ENCODE peak calls at places on chromosomes 12 and 14, in five cellular contexts. E is H1, P is H9, F is neuronal stem cell, K is trophoblast cell. L is an unnamed sample.

GRCh38 chr12:120257041-120257821 is 8.3 kb downstream of the PXN start:
- DNase-seq in E (no peak), P (peak; percentile 40), F (no peak), K (no peak), L (no peak)

GRCh38 chr12:119459481-119459880 is 125.0 kb downstream of the CCDC60 start:
- DNase-seq in E (no peak), P (no peak), F (no peak), K (peak; percentile 67), L (no peak)

GRCh38 chr12:76274699-76275098 is 73.5 kb downstream of the BBS10 start:
- DNase-seq in E (no peak), P (no peak), F (no peak), K (no peak), L (peak; percentile 17)

GRCh38 chr14:24072436-24072835 is 1.1 kb downstream of the CPNE6 start:
- DNase-seq in E (no peak), P (no peak), F (no peak), K (no peak), L (no peak)

GRCh38 chr14:101151226-101151929 is 247.9 kb upstream of the RTL1 start:
- DNase-seq in E (no peak), P (peak; percentile 51), F (no peak), K (no peak), L (no peak)

GRCh38 chr12:43696154-43696553 is 62.4 kb downstream of the PUS7L start:
- DNase-seq in E (no peak), P (no peak), F (no peak), K (no peak), L (no peak)

GRCh38 chr12:48889679-48890078 is 24.0 kb upstream of the RND1 start:
- DNase-seq in E (no peak), P (no peak), F (no peak), K (no peak), L (no peak)

GRCh38 chr12:90253142-90253541 is 544.5 kb upstream of the ATP2B1 start:
- DNase-seq in E (no peak), P (no peak), F (no peak), K (no peak), L (no peak)

GRCh38 chr12:122980192-122981035 is at the start of gene ARL6IP4:
- DNase-seq in E (peak; percentile 78), P (no peak), F (peak; percentile 51), K (peak; percentile 45), L (peak; percentile 70)

GRCh38 chr14:26601856-26602255 is 4.0 kb upstream of the NOVA1 start:
- DNase-seq in E (no peak), P (no peak), F (no peak), K (no peak), L (no peak)

GRCh38 chr14:106738075-106738474 is 1211.7 kb downstream of the TMEM121 start:
- DNase-seq in E (no peak), P (no peak), F (no peak), K (no peak), L (no peak)

GRCh38 chr12:132124766-132125425 is 19.2 kb downstream of the DDX51 start:
- DNase-seq in E (no peak), P (no peak), F (no peak), K (no peak), L (no peak)

GRCh38 chr14:92122351-92122677 is 545 bp downstream of the CPSF2 start:
- DNase-seq in E (no peak), P (no peak), F (peak; percentile 37), K (no peak), L (peak; percentile 62)

GRCh38 chr14:77498984-77499527 is 440 bp upstream of the ISM2 start:
- DNase-seq in E (peak; percentile 66), P (peak; percentile 50), F (peak; percentile 27), K (peak; percentile 96), L (no peak)

GRCh38 chr12:89999699-90000505 is 291.3 kb upstream of the ATP2B1 start:
- DNase-seq in E (no peak), P (no peak), F (no peak), K (peak; percentile 54), L (peak; percentile 18)

GRCh38 chr12:29414368-29414767 is 33.4 kb upstream of the ERGIC2 start:
- DNase-seq in E (no peak), P (no peak), F (no peak), K (no peak), L (no peak)

GRCh38 chr14:77022219-77022852 is 6.2 kb downstream of the IRF2BPL start:
- DNase-seq in E (no peak), P (no peak), F (no peak), K (peak; percentile 73), L (peak; percentile 30)

GRCh38 chr12:10615532-10615931 is 2.1 kb upstream of the MAGOHB start:
- DNase-seq in E (no peak), P (no peak), F (no peak), K (peak; percentile 40), L (peak; percentile 11)

GRCh38 chr12:94089891-94090290 is 58.5 kb upstream of the PLXNC1 start:
- DNase-seq in E (no peak), P (no peak), F (no peak), K (no peak), L (peak; percentile 35)

GRCh38 chr12:49503674-49504180 is 35.1 kb upstream of the KCNH3 start:
- DNase-seq in E (no peak), P (no peak), F (no peak), K (no peak), L (no peak)

GRCh38 chr12:93784339-93785086 is 107.3 kb downstream of the CRADD start:
- DNase-seq in E (no peak), P (no peak), F (no peak), K (peak; percentile 44), L (peak; percentile 63)

GRCh38 chr14:77199590-77199989 is 18.0 kb downstream of the TMEM63C start:
- DNase-seq in E (no peak), P (no peak), F (no peak), K (no peak), L (no peak)

GRCh38 chr14:43041207-43041606 is 1434.5 kb downstream of the LRFN5 start:
- DNase-seq in E (no peak), P (no peak), F (no peak), K (no peak), L (no peak)

GRCh38 chr14:67665886-67666285 is 8.5 kb downstream of the VTI1B start:
- DNase-seq in E (no peak), P (no peak), F (no peak), K (no peak), L (peak; percentile 62)

DNA sequence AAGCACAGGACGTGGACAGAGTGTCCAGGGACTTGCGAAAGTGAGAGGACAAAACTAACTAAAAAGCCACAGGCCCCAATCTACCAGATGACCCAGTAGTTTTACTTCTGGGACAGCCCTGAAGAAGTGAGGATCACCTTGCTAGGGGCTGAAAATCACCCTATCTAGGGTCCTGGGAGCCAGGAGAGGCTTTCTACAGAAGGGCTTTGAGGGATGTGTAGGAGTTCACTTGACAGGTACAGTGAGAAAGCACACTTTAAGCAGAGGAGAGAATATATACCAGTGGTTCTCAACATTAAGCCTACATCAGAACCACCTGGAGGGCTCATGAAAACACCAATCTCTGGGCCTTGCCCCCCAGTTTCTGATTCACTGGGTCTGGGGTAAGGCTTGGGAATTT is 60.8 kb downstream of the ZNF664 start:
- DNase-seq in E (peak; percentile 33), P (no peak), F (no peak), K (no peak), L (no peak)
- H2BK12ac ChIP-seq in E (no peak overlapping the region), P (no peak overlapping the region), F (no peak overlapping the region), K (no peak overlapping the region), L (no peak overlapping the region)

GRCh38 chr12:3563966-3564365 is 73.0 kb downstream of the PRMT8 start:
- DNase-seq in E (no peak), P (no peak), F (no peak), K (no peak), L (no peak)

GRCh38 chr12:3564861-3565260 is 73.9 kb downstream of the PRMT8 start:
- DNase-seq in E (no peak), P (no peak), F (no peak), K (no peak), L (no peak)

GRCh38 chr12:3562484-3562883 is 71.5 kb downstream of the PRMT8 start:
- DNase-seq in E (no peak), P (no peak), F (no peak), K (no peak), L (no peak)

GRCh38 chr12:3560295-3560620 is 69.3 kb downstream of the PRMT8 start:
- DNase-seq in E (no peak), P (no peak), F (no peak), K (no peak), L (no peak)

GRCh38 chr12:3564411-3564810 is 73.4 kb downstream of the PRMT8 start:
- DNase-seq in E (no peak), P (no peak), F (no peak), K (no peak), L (no peak)
- H2BK12ac ChIP-seq in E (no peak overlapping the region), P (no peak overlapping the region), F (no peak overlapping the region), K (no peak overlapping the region), L (no peak overlapping the region)

GRCh38 chr14:63470877-63471565 is 72.2 kb downstream of the PPP2R5E start:
- DNase-seq in E (no peak), P (no peak), F (no peak), K (no peak), L (peak; percentile 82)

GRCh38 chr14:63474844-63475243 is 68.3 kb downstream of the PPP2R5E start:
- DNase-seq in E (no peak), P (no peak), F (no peak), K (no peak), L (no peak)

GRCh38 chr14:63475761-63476160 is 67.4 kb downstream of the PPP2R5E start:
- DNase-seq in E (no peak), P (no peak), F (no peak), K (no peak), L (no peak)

GRCh38 chr14:63478024-63478423 is 65.2 kb downstream of the PPP2R5E start:
- DNase-seq in E (no peak), P (no peak), F (no peak), K (no peak), L (no peak)

GRCh38 chr14:63473194-63473788 is 69.9 kb downstream of the PPP2R5E start:
- DNase-seq in E (no peak), P (no peak), F (no peak), K (no peak), L (peak; percentile 45)
- H2BK12ac ChIP-seq in E (no peak overlapping the region), P (no peak overlapping the region), F (no peak overlapping the region), K (no peak overlapping the region), L (no peak overlapping the region)

GRCh38 chr12:105931104-105931503 is 207.7 kb downstream of the NUAK1 start:
- DNase-seq in E (no peak), P (no peak), F (no peak), K (no peak), L (no peak)

GRCh38 chr12:105928436-105928835 is 210.3 kb downstream of the NUAK1 start:
- DNase-seq in E (no peak), P (no peak), F (no peak), K (no peak), L (no peak)

GRCh38 chr12:105931762-105932587 is 206.8 kb downstream of the NUAK1 start:
- DNase-seq in E (no peak), P (no peak), F (no peak), K (no peak), L (no peak)

GRCh38 chr12:105927553-105927952 is 211.2 kb downstream of the NUAK1 start:
- DNase-seq in E (no peak), P (no peak), F (no peak), K (no peak), L (no peak)

GRCh38 chr12:105930612-105931011 is 208.1 kb downstream of the NUAK1 start:
- DNase-seq in E (no peak), P (no peak), F (no peak), K (no peak), L (no peak)
- H2BK12ac ChIP-seq in E (peak overlapping the region; percentile 60), P (no peak overlapping the region), F (no peak overlapping the region), K (peak overlapping the region; percentile 89), L (peak overlapping the region; percentile 92)

GRCh38 chr12:77754086-77754485 is 76.6 kb upstream of the NAV3 start:
- DNase-seq in E (no peak), P (no peak), F (peak; percentile 6), K (no peak), L (no peak)
- H2BK12ac ChIP-seq in E (no peak overlapping the region), P (no peak overlapping the region), F (no peak overlapping the region), K (no peak overlapping the region), L (no peak overlapping the region)